ENCODE peak calls at places on chromosomes 7 and 10, in five cellular contexts. One of them, this sample, is unnamed.

GRCh38 chr7:93030605-93031225 is 87.1 kb downstream of the SAMD9 start:
- DNase-seq in neural progenitor cell: no peak
- DNase-seq in heart left ventricle: no peak
- DNase-seq in uterus: no peak
- DNase-seq in fibroblast of lung: peak; percentile 32
- DNase-seq in this sample: no peak

GRCh38 chr10:33494000-33494399 is 159.5 kb upstream of the NRP1 start:
- DNase-seq in neural progenitor cell: no peak
- DNase-seq in heart left ventricle: no peak
- DNase-seq in uterus: no peak
- DNase-seq in fibroblast of lung: no peak
- DNase-seq in this sample: no peak

GRCh38 chr7:28768577-28769147 is 189.5 kb downstream of the TRIL start:
- DNase-seq in neural progenitor cell: no peak
- DNase-seq in heart left ventricle: no peak
- DNase-seq in uterus: no peak
- DNase-seq in fibroblast of lung: peak; percentile 82
- DNase-seq in this sample: no peak

GRCh38 chr7:72493850-72494661 is 81.9 kb upstream of the CALN1 start:
- DNase-seq in neural progenitor cell: peak; percentile 82
- DNase-seq in heart left ventricle: peak; percentile 37
- DNase-seq in uterus: no peak
- DNase-seq in fibroblast of lung: peak; percentile 25
- DNase-seq in this sample: peak; percentile 67

GRCh38 chr7:7802531-7802930 is 84.1 kb upstream of the RPA3 start:
- DNase-seq in neural progenitor cell: no peak
- DNase-seq in heart left ventricle: no peak
- DNase-seq in uterus: no peak
- DNase-seq in fibroblast of lung: no peak
- DNase-seq in this sample: no peak

GRCh38 chr7:90402785-90403173 is 482 bp upstream of the CLDN12 start:
- DNase-seq in neural progenitor cell: no peak
- DNase-seq in heart left ventricle: no peak
- DNase-seq in uterus: no peak
- DNase-seq in fibroblast of lung: no peak
- DNase-seq in this sample: no peak

GRCh38 chr7:475951-476441 is 43.6 kb downstream of the PDGFA start:
- DNase-seq in neural progenitor cell: no peak
- DNase-seq in heart left ventricle: peak; percentile 17
- DNase-seq in uterus: no peak
- DNase-seq in fibroblast of lung: no peak
- DNase-seq in this sample: no peak

GRCh38 chr10:49768329-49768728 is 6.2 kb upstream of the OGDHL start:
- DNase-seq in neural progenitor cell: no peak
- DNase-seq in heart left ventricle: no peak
- DNase-seq in uterus: no peak
- DNase-seq in fibroblast of lung: no peak
- DNase-seq in this sample: peak; percentile 53

GRCh38 chr10:52469970-52470705 is 156.1 kb downstream of the DKK1 start:
- DNase-seq in neural progenitor cell: no peak
- DNase-seq in heart left ventricle: no peak
- DNase-seq in uterus: no peak
- DNase-seq in fibroblast of lung: no peak
- DNase-seq in this sample: no peak

GRCh38 chr7:67716729-67717128 is 720.1 kb downstream of the TYW1 start:
- DNase-seq in neural progenitor cell: no peak
- DNase-seq in heart left ventricle: no peak
- DNase-seq in uterus: no peak
- DNase-seq in fibroblast of lung: no peak
- DNase-seq in this sample: no peak

GRCh38 chr7:51316666-51317581 is at the start of gene COBL:
- DNase-seq in neural progenitor cell: peak; percentile 72
- DNase-seq in heart left ventricle: peak; percentile 54
- DNase-seq in uterus: no peak
- DNase-seq in fibroblast of lung: peak; percentile 8
- DNase-seq in this sample: peak; percentile 92

GRCh38 chr7:92717601-92717981 is 118.8 kb downstream of the CDK6 start:
- DNase-seq in neural progenitor cell: no peak
- DNase-seq in heart left ventricle: no peak
- DNase-seq in uterus: no peak
- DNase-seq in fibroblast of lung: peak; percentile 84
- DNase-seq in this sample: no peak

GRCh38 chr10:1048349-1048731 is 579 bp downstream of the IDI1 start:
- DNase-seq in neural progenitor cell: no peak
- DNase-seq in heart left ventricle: no peak
- DNase-seq in uterus: peak; percentile 32
- DNase-seq in fibroblast of lung: peak; percentile 50
- DNase-seq in this sample: peak; percentile 45

GRCh38 chr7:45584261-45585210 is 10.4 kb downstream of the ADCY1 start:
- DNase-seq in neural progenitor cell: no peak
- DNase-seq in heart left ventricle: no peak
- DNase-seq in uterus: no peak
- DNase-seq in fibroblast of lung: no peak
- DNase-seq in this sample: no peak
- H3K27me3 ChIP-seq in neural progenitor cell: no peaks in the 10 kb centered on the region
- H3K27me3 ChIP-seq in heart left ventricle: no peaks in the 10 kb centered on the region
- H3K27me3 ChIP-seq in uterus: no peaks in the 10 kb centered on the region
- H3K27me3 ChIP-seq in fibroblast of lung: no peaks in the 10 kb centered on the region
- H3K27me3 ChIP-seq in this sample: no peaks in the 10 kb centered on the region

GRCh38 chr10:3778708-3779108 is 6.3 kb downstream of the KLF6 start:
- DNase-seq in neural progenitor cell: no peak
- DNase-seq in heart left ventricle: no peak
- DNase-seq in uterus: no peak
- DNase-seq in fibroblast of lung: no peak
- DNase-seq in this sample: no peak
- H3K36me3 ChIP-seq in neural progenitor cell: peaks cover 7% of the 10 kb centered on the region
- H3K36me3 ChIP-seq in heart left ventricle: peaks cover 25% of the 10 kb centered on the region
- H3K36me3 ChIP-seq in uterus: no peaks in the 10 kb centered on the region
- H3K36me3 ChIP-seq in fibroblast of lung: peaks cover 35% of the 10 kb centered on the region
- H3K36me3 ChIP-seq in this sample: peaks cover 26% of the 10 kb centered on the region

DNA sequence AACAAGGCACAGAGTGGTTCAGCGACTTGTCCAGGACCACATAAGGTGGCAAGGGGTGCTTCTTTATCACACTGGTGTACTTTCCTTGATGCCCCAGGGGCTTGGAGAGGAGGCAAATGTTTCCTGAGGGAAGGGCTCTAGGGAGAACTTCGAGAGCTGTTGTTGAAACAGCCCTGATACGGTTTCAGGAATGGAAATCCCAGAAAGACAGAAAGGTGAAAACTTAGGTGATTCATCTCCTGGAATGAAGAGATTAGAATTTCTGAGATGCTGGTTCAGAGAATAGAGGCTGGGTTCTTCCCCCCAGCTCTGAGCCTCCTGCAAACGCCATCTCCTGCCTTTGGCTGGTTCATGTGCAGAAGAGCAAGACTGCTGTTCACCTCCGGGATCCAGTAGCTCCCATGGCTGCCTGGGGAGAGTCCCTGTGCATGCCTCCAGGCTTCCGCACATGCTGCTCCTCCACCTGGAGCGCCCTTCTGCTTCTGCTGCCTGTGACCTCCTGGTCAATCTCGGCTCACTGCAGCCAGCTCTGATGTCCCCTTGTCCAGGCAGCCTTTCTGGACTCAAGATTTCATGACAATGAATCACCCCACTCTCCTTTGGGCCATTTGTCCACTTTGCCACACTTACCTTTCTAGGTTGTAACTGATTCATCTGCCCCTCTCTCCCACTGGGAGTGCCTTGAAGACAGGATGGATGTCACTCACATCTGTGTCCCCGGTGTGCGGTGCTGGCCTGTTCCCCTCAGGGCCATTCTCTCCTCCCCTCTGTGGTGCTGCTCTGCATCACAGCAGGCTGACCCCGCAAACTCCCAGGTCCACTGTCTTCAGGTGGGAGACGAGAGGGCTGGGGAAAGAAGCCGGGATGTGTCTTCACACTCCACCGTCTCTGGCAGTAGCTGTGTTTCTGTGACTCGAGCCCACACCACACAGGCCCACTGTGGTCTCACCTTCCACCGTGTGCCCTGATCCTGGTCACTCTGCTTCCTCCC is 3.6 kb upstream of the CDH23 start:
- DNase-seq in neural progenitor cell: no peak
- DNase-seq in heart left ventricle: no peak
- DNase-seq in uterus: peak; percentile 2
- DNase-seq in fibroblast of lung: no peak
- DNase-seq in this sample: no peak
- H3K4me3 ChIP-seq in neural progenitor cell: no peak overlapping the region
- H3K4me3 ChIP-seq in heart left ventricle: no peak overlapping the region
- H3K4me3 ChIP-seq in uterus: no peak overlapping the region
- H3K4me3 ChIP-seq in fibroblast of lung: no peak overlapping the region
- H3K4me3 ChIP-seq in this sample: no peak overlapping the region

GRCh38 chr10:70921285-70921684 is 32.9 kb upstream of the PCBD1 start:
- DNase-seq in neural progenitor cell: no peak
- DNase-seq in heart left ventricle: no peak
- DNase-seq in uterus: no peak
- DNase-seq in fibroblast of lung: no peak
- DNase-seq in this sample: no peak

GRCh38 chr10:70916241-70916640 is 27.9 kb upstream of the PCBD1 start:
- DNase-seq in neural progenitor cell: no peak
- DNase-seq in heart left ventricle: no peak
- DNase-seq in uterus: no peak
- DNase-seq in fibroblast of lung: no peak
- DNase-seq in this sample: no peak

GRCh38 chr10:70917635-70918034 is 29.3 kb upstream of the PCBD1 start:
- DNase-seq in neural progenitor cell: no peak
- DNase-seq in heart left ventricle: no peak
- DNase-seq in uterus: no peak
- DNase-seq in fibroblast of lung: no peak
- DNase-seq in this sample: no peak

GRCh38 chr10:70920519-70920918 is 32.2 kb upstream of the PCBD1 start:
- DNase-seq in neural progenitor cell: no peak
- DNase-seq in heart left ventricle: no peak
- DNase-seq in uterus: no peak
- DNase-seq in fibroblast of lung: no peak
- DNase-seq in this sample: no peak

GRCh38 chr10:70918851-70919530 is 30.6 kb upstream of the PCBD1 start:
- DNase-seq in neural progenitor cell: no peak
- DNase-seq in heart left ventricle: no peak
- DNase-seq in uterus: no peak
- DNase-seq in fibroblast of lung: no peak
- DNase-seq in this sample: peak; percentile 67
- H3K27me3 ChIP-seq in neural progenitor cell: no peaks in the 10 kb centered on the region
- H3K27me3 ChIP-seq in heart left ventricle: no peaks in the 10 kb centered on the region
- H3K27me3 ChIP-seq in uterus: no peaks in the 10 kb centered on the region
- H3K27me3 ChIP-seq in fibroblast of lung: peaks cover 2% of the 10 kb centered on the region
- H3K27me3 ChIP-seq in this sample: no peaks in the 10 kb centered on the region

DNA sequence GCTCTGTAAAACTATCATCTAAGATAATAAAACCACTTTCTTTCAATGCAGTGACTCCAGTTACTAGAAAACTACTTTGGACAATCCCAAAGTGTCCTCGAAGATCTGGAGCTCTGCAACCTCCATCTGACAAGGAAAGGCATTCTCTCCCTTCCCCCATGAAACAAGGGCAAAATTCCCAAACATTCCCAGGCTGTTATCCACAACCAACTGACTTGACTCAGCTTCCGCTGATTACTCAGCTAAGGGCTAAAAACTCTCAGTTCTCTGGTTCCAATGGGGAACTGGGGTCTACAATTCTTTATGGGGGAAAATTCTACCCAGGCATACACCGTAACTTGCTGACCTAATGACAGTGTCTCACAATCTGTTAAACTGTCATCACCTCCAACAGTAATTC is 48.4 kb downstream of the SFMBT2 start:
- DNase-seq in neural progenitor cell: no peak
- DNase-seq in heart left ventricle: no peak
- DNase-seq in uterus: no peak
- DNase-seq in fibroblast of lung: peak; percentile 73
- DNase-seq in this sample: no peak
- H3K36me3 ChIP-seq in neural progenitor cell: peaks cover 6% of the 10 kb centered on the region
- H3K36me3 ChIP-seq in heart left ventricle: peaks cover 9% of the 10 kb centered on the region
- H3K36me3 ChIP-seq in uterus: no peaks in the 10 kb centered on the region
- H3K36me3 ChIP-seq in fibroblast of lung: no peaks in the 10 kb centered on the region
- H3K36me3 ChIP-seq in this sample: no peaks in the 10 kb centered on the region